ENCODE peak calls at places on chromosomes 6 and 20, in six cellular contexts. One of them, this sample, is unnamed.

GRCh38 chr6:6730831-6731230 is 142.3 kb downstream of the LY86 start:
- DNase-seq in A549: no peak
- DNase-seq in IMR-90: peak; percentile 94
- DNase-seq in endothelial cell of umbilical vein: peak; percentile 43
- DNase-seq in lower leg skin: no peak
- DNase-seq in upper lobe of left lung: no peak
- DNase-seq in this sample: no peak

GRCh38 chr6:159311618-159312017 is 142.4 kb downstream of the FNDC1 start:
- DNase-seq in A549: no peak
- DNase-seq in IMR-90: no peak
- DNase-seq in endothelial cell of umbilical vein: no peak
- DNase-seq in lower leg skin: no peak
- DNase-seq in upper lobe of left lung: no peak
- DNase-seq in this sample: no peak

GRCh38 chr6:168177492-168177891 is 98.5 kb upstream of the FRMD1 start:
- DNase-seq in A549: no peak
- DNase-seq in IMR-90: no peak
- DNase-seq in endothelial cell of umbilical vein: no peak
- DNase-seq in lower leg skin: peak; percentile 13
- DNase-seq in upper lobe of left lung: no peak
- DNase-seq in this sample: no peak

GRCh38 chr20:36613974-36614373 is 8.4 kb downstream of the RAB5IF start:
- DNase-seq in A549: no peak
- DNase-seq in IMR-90: no peak
- DNase-seq in endothelial cell of umbilical vein: no peak
- DNase-seq in lower leg skin: no peak
- DNase-seq in upper lobe of left lung: no peak
- DNase-seq in this sample: no peak

GRCh38 chr6:121794630-121795029 is 359.2 kb downstream of the GJA1 start:
- DNase-seq in A549: peak; percentile 19
- DNase-seq in IMR-90: peak; percentile 97
- DNase-seq in endothelial cell of umbilical vein: peak; percentile 81
- DNase-seq in lower leg skin: no peak
- DNase-seq in upper lobe of left lung: no peak
- DNase-seq in this sample: no peak

GRCh38 chr6:154488802-154489437 is 21.6 kb downstream of the CNKSR3 start:
- DNase-seq in A549: no peak
- DNase-seq in IMR-90: peak; percentile 74
- DNase-seq in endothelial cell of umbilical vein: no peak
- DNase-seq in lower leg skin: no peak
- DNase-seq in upper lobe of left lung: no peak
- DNase-seq in this sample: no peak

GRCh38 chr6:125099211-125100017 is 54.2 kb upstream of the TPD52L1 start:
- DNase-seq in A549: peak; percentile 71
- DNase-seq in IMR-90: peak; percentile 50
- DNase-seq in endothelial cell of umbilical vein: peak; percentile 60
- DNase-seq in lower leg skin: peak; percentile 88
- DNase-seq in upper lobe of left lung: peak; percentile 88
- DNase-seq in this sample: no peak

GRCh38 chr6:167691566-167692312 is 135.0 kb upstream of the AFDN start:
- DNase-seq in A549: no peak
- DNase-seq in IMR-90: no peak
- DNase-seq in endothelial cell of umbilical vein: no peak
- DNase-seq in lower leg skin: no peak
- DNase-seq in upper lobe of left lung: no peak
- DNase-seq in this sample: no peak

GRCh38 chr20:47204008-47204745 is 152.3 kb downstream of the ZMYND8 start:
- DNase-seq in A549: no peak
- DNase-seq in IMR-90: peak; percentile 87
- DNase-seq in endothelial cell of umbilical vein: no peak
- DNase-seq in lower leg skin: no peak
- DNase-seq in upper lobe of left lung: no peak
- DNase-seq in this sample: no peak

GRCh38 chr20:49700411-49701185 is 13.1 kb downstream of the B4GALT5 start:
- DNase-seq in A549: no peak
- DNase-seq in IMR-90: peak; percentile 81
- DNase-seq in endothelial cell of umbilical vein: peak; percentile 85
- DNase-seq in lower leg skin: no peak
- DNase-seq in upper lobe of left lung: no peak
- DNase-seq in this sample: no peak

GRCh38 chr6:150418825-150419594 is 50.2 kb downstream of the IYD start:
- DNase-seq in A549: peak; percentile 62
- DNase-seq in IMR-90: peak; percentile 36
- DNase-seq in endothelial cell of umbilical vein: peak; percentile 70
- DNase-seq in lower leg skin: peak; percentile 92
- DNase-seq in upper lobe of left lung: peak; percentile 83
- DNase-seq in this sample: no peak

GRCh38 chr6:50936277-50936681 is 117.6 kb downstream of the TFAP2B start:
- DNase-seq in A549: no peak
- DNase-seq in IMR-90: no peak
- DNase-seq in endothelial cell of umbilical vein: peak; percentile 9
- DNase-seq in lower leg skin: no peak
- DNase-seq in upper lobe of left lung: no peak
- DNase-seq in this sample: no peak

GRCh38 chr6:3798211-3798909 is 46.8 kb upstream of the PXDC1 start:
- DNase-seq in A549: no peak
- DNase-seq in IMR-90: no peak
- DNase-seq in endothelial cell of umbilical vein: peak; percentile 42
- DNase-seq in lower leg skin: no peak
- DNase-seq in upper lobe of left lung: no peak
- DNase-seq in this sample: no peak

GRCh38 chr20:576156-576555 is 32.6 kb upstream of the CSNK2A1 start:
- DNase-seq in A549: no peak
- DNase-seq in IMR-90: no peak
- DNase-seq in endothelial cell of umbilical vein: peak; percentile 40
- DNase-seq in lower leg skin: no peak
- DNase-seq in upper lobe of left lung: no peak
- DNase-seq in this sample: no peak

GRCh38 chr6:149473080-149474052 is 11.4 kb downstream of the ZC3H12D start:
- DNase-seq in A549: peak; percentile 12
- DNase-seq in IMR-90: no peak
- DNase-seq in endothelial cell of umbilical vein: no peak
- DNase-seq in lower leg skin: no peak
- DNase-seq in upper lobe of left lung: no peak
- DNase-seq in this sample: no peak

GRCh38 chr6:74857157-74857556 is 348.7 kb downstream of the COL12A1 start:
- DNase-seq in A549: no peak
- DNase-seq in IMR-90: no peak
- DNase-seq in endothelial cell of umbilical vein: no peak
- DNase-seq in lower leg skin: no peak
- DNase-seq in upper lobe of left lung: no peak
- DNase-seq in this sample: no peak

GRCh38 chr20:35503841-35504460 is 25.5 kb downstream of the C20orf173 start:
- DNase-seq in A549: no peak
- DNase-seq in IMR-90: no peak
- DNase-seq in endothelial cell of umbilical vein: no peak
- DNase-seq in lower leg skin: no peak
- DNase-seq in upper lobe of left lung: peak; percentile 59
- DNase-seq in this sample: no peak

GRCh38 chr6:142301421-142302391 is at the start of gene ADGRG6:
- DNase-seq in A549: peak; percentile 7
- DNase-seq in IMR-90: peak; percentile 28
- DNase-seq in endothelial cell of umbilical vein: peak; percentile 72
- DNase-seq in lower leg skin: peak; percentile 87
- DNase-seq in upper lobe of left lung: peak; percentile 92
- DNase-seq in this sample: peak; percentile 68

GRCh38 chr6:113288409-113288808 is 568.7 kb upstream of the MARCKS start:
- DNase-seq in A549: no peak
- DNase-seq in IMR-90: no peak
- DNase-seq in endothelial cell of umbilical vein: no peak
- DNase-seq in lower leg skin: no peak
- DNase-seq in upper lobe of left lung: no peak
- DNase-seq in this sample: no peak

GRCh38 chr6:100281471-100281878 is 183.2 kb downstream of the SIM1 start:
- DNase-seq in A549: no peak
- DNase-seq in IMR-90: no peak
- DNase-seq in endothelial cell of umbilical vein: no peak
- DNase-seq in lower leg skin: no peak
- DNase-seq in upper lobe of left lung: peak; percentile 56
- DNase-seq in this sample: no peak

GRCh38 chr6:44679906-44680698 is 292.6 kb downstream of the CDC5L start:
- DNase-seq in A549: no peak
- DNase-seq in IMR-90: no peak
- DNase-seq in endothelial cell of umbilical vein: no peak
- DNase-seq in lower leg skin: peak; percentile 48
- DNase-seq in upper lobe of left lung: no peak
- DNase-seq in this sample: no peak

GRCh38 chr20:45833030-45833882 is at the start of gene SNX21:
- DNase-seq in A549: peak; percentile 71
- DNase-seq in IMR-90: peak; percentile 94
- DNase-seq in endothelial cell of umbilical vein: peak; percentile 78
- DNase-seq in lower leg skin: peak; percentile 95
- DNase-seq in upper lobe of left lung: peak; percentile 96
- DNase-seq in this sample: peak; percentile 91

GRCh38 chr20:45832619-45833018 is 980 bp upstream of the SNX21 start:
- DNase-seq in A549: no peak
- DNase-seq in IMR-90: no peak
- DNase-seq in endothelial cell of umbilical vein: no peak
- DNase-seq in lower leg skin: no peak
- DNase-seq in upper lobe of left lung: no peak
- DNase-seq in this sample: no peak

GRCh38 chr20:45834797-45835161 is 1.2 kb downstream of the SNX21 start:
- DNase-seq in A549: no peak
- DNase-seq in IMR-90: no peak
- DNase-seq in endothelial cell of umbilical vein: no peak
- DNase-seq in lower leg skin: no peak
- DNase-seq in upper lobe of left lung: no peak
- DNase-seq in this sample: no peak

GRCh38 chr20:45835230-45836224 is 1.9 kb downstream of the SNX21 start:
- DNase-seq in A549: no peak
- DNase-seq in IMR-90: peak; percentile 47
- DNase-seq in endothelial cell of umbilical vein: no peak
- DNase-seq in lower leg skin: peak; percentile 95
- DNase-seq in upper lobe of left lung: no peak
- DNase-seq in this sample: peak; percentile 90

GRCh38 chr20:45833883-45834796 is 541 bp downstream of the SNX21 start:
- DNase-seq in A549: peak; percentile 75
- DNase-seq in IMR-90: peak; percentile 49
- DNase-seq in endothelial cell of umbilical vein: peak; percentile 83
- DNase-seq in lower leg skin: peak; percentile 96
- DNase-seq in upper lobe of left lung: peak; percentile 94
- DNase-seq in this sample: peak; percentile 86
- TF ChIP-seq POLR2A in A549: peak; percentile 68
- TF ChIP-seq POLR2A in IMR-90: no peak
- TF ChIP-seq POLR2A in endothelial cell of umbilical vein: no peak
- TF ChIP-seq POLR2A in lower leg skin: no peak
- TF ChIP-seq POLR2A in upper lobe of left lung: no peak
- TF ChIP-seq POLR2A in this sample: no peak

GRCh38 chr6:49003348-49003747 is 459.7 kb downstream of the MMUT start:
- DNase-seq in A549: no peak
- DNase-seq in IMR-90: no peak
- DNase-seq in endothelial cell of umbilical vein: no peak
- DNase-seq in lower leg skin: no peak
- DNase-seq in upper lobe of left lung: no peak
- DNase-seq in this sample: no peak

GRCh38 chr6:49001856-49002255 is 461.2 kb downstream of the MMUT start:
- DNase-seq in A549: no peak
- DNase-seq in IMR-90: peak; percentile 35
- DNase-seq in endothelial cell of umbilical vein: no peak
- DNase-seq in lower leg skin: no peak
- DNase-seq in upper lobe of left lung: no peak
- DNase-seq in this sample: no peak

DNA sequence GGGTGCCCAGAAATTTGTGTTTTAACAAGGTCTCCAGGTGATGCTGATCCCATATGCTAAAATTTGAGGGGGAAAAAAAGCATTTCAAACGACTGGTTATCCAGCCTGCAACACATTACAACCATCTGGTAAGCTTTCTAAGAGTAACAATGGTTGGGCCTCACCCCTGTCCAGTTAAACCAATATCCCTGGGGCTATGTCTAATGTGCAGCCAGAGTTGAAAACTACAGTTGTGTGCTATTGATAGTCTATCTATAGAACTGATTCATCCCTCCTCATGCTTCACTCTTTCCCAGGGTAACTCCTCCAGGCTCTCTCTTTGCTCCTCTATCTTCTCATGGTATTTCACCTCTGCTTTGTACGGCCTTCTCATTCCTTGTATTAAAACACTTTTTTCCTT is 458.2 kb downstream of the MMUT start:
- DNase-seq in A549: no peak
- DNase-seq in IMR-90: no peak
- DNase-seq in endothelial cell of umbilical vein: no peak
- DNase-seq in lower leg skin: no peak
- DNase-seq in upper lobe of left lung: no peak
- DNase-seq in this sample: no peak
- TF ChIP-seq POLR2A in A549: no peak
- TF ChIP-seq POLR2A in IMR-90: no peak
- TF ChIP-seq POLR2A in endothelial cell of umbilical vein: no peak
- TF ChIP-seq POLR2A in lower leg skin: no peak
- TF ChIP-seq POLR2A in upper lobe of left lung: no peak
- TF ChIP-seq POLR2A in this sample: no peak

DNA sequence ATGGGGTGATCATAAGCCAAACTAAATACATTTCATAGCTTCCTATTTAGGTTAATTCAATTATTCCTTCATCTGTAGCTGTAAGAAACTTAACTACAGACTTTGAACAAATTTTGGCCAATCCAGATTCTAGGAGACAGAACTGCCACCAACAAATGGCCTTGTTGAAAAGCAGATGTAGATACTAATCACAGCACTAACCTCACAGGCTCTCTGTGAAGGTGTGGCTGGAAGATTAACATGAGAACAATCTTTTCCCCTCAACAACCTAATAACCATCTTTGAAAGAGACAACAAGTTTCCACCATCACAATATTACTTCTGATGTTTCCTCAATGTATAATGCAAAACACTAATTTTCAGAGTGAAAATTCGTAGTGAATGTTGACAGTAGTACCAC is 87.8 kb downstream of the SESN1 start:
- DNase-seq in A549: no peak
- DNase-seq in IMR-90: no peak
- DNase-seq in endothelial cell of umbilical vein: no peak
- DNase-seq in lower leg skin: no peak
- DNase-seq in upper lobe of left lung: no peak
- DNase-seq in this sample: no peak
- TF ChIP-seq POLR2A in A549: no peak
- TF ChIP-seq POLR2A in IMR-90: no peak
- TF ChIP-seq POLR2A in endothelial cell of umbilical vein: no peak
- TF ChIP-seq POLR2A in lower leg skin: no peak
- TF ChIP-seq POLR2A in upper lobe of left lung: no peak
- TF ChIP-seq POLR2A in this sample: no peak

GRCh38 chr6:69796627-69797390 is at the start of gene LMBRD1:
- DNase-seq in A549: peak; percentile 71
- DNase-seq in IMR-90: peak; percentile 94
- DNase-seq in endothelial cell of umbilical vein: peak; percentile 89
- DNase-seq in lower leg skin: peak; percentile 99
- DNase-seq in upper lobe of left lung: peak; percentile 100
- DNase-seq in this sample: peak; percentile 98

GRCh38 chr6:69795469-69796080 is 1.2 kb downstream of the LMBRD1 start:
- DNase-seq in A549: no peak
- DNase-seq in IMR-90: no peak
- DNase-seq in endothelial cell of umbilical vein: no peak
- DNase-seq in lower leg skin: no peak
- DNase-seq in upper lobe of left lung: no peak
- DNase-seq in this sample: no peak

GRCh38 chr6:69792292-69792691 is 4.5 kb downstream of the LMBRD1 start:
- DNase-seq in A549: no peak
- DNase-seq in IMR-90: no peak
- DNase-seq in endothelial cell of umbilical vein: no peak
- DNase-seq in lower leg skin: no peak
- DNase-seq in upper lobe of left lung: no peak
- DNase-seq in this sample: no peak

GRCh38 chr6:69801225-69801624 is 4.4 kb upstream of the LMBRD1 start:
- DNase-seq in A549: no peak
- DNase-seq in IMR-90: no peak
- DNase-seq in endothelial cell of umbilical vein: no peak
- DNase-seq in lower leg skin: no peak
- DNase-seq in upper lobe of left lung: no peak
- DNase-seq in this sample: no peak

GRCh38 chr6:69796081-69796626 is 656 bp downstream of the LMBRD1 start:
- DNase-seq in A549: peak; percentile 5
- DNase-seq in IMR-90: peak; percentile 45
- DNase-seq in endothelial cell of umbilical vein: peak; percentile 55
- DNase-seq in lower leg skin: no peak
- DNase-seq in upper lobe of left lung: no peak
- DNase-seq in this sample: no peak
- TF ChIP-seq POLR2A in A549: no peak
- TF ChIP-seq POLR2A in IMR-90: no peak
- TF ChIP-seq POLR2A in endothelial cell of umbilical vein: no peak
- TF ChIP-seq POLR2A in lower leg skin: no peak
- TF ChIP-seq POLR2A in upper lobe of left lung: peak; percentile 49
- TF ChIP-seq POLR2A in this sample: no peak

This sample was measured in suprapubic skin.